ENCODE peak calls at places on chromosomes 16 and 17, in nine cellular contexts. H is D721Med, A is RWPE1, S is chondrocyte, V is GM12865, R is B cell, K is epithelial cell of esophagus, B is cardiac fibroblast, P is GM12864. C is an unnamed sample.

GRCh38 chr17:72119963-72120877 is 600 bp upstream of the SOX9 start:
- DNase-seq in R (no peak), B (peak), A (peak), P (no peak), K (peak), V (no peak), H (no peak), S (no peak), C (no peak)

GRCh38 chr16:57141822-57142631 is 43.8 kb downstream of the PSME3IP1 start:
- DNase-seq in K (peak), V (peak), H (no peak), P (peak), B (no peak), A (peak), R (peak), S (no peak), C (no peak)

GRCh38 chr17:61335845-61336655 is 63.6 kb upstream of the TBX2 start:
- DNase-seq in H (no peak), P (no peak), V (no peak), A (no peak), R (no peak), K (no peak), S (no peak), B (no peak), C (no peak)

GRCh38 chr16:79767597-79768280 is 167.2 kb upstream of the MAF start:
- DNase-seq in S (no peak), K (peak), R (no peak), H (no peak), P (no peak), A (no peak), B (peak), V (peak), C (no peak)

GRCh38 chr17:29048440-29049360 is 5.8 kb downstream of the PIPOX start:
- DNase-seq in H (no peak), P (no peak), A (no peak), K (no peak), V (no peak), B (no peak), R (no peak), S (peak), C (no peak)

GRCh38 chr16:51592013-51592501 is 441.0 kb upstream of the SALL1 start:
- DNase-seq in K (peak), H (no peak), B (no peak), A (no peak), P (no peak), S (no peak), R (no peak), V (no peak), C (no peak)

GRCh38 chr17:34307110-34307509 is 12.1 kb upstream of the CCL8 start:
- DNase-seq in K (no peak), P (no peak), B (peak), A (no peak), S (no peak), R (no peak), V (peak), H (no peak), C (peak)

GRCh38 chr17:48636177-48637018 is 10.2 kb upstream of the HOXB9 start:
- DNase-seq in A (no peak), H (no peak), V (peak), B (peak), K (peak), R (peak), S (no peak), P (no peak), C (no peak)

GRCh38 chr17:27644586-27644985 is 13.6 kb downstream of the LGALS9 start:
- DNase-seq in A (no peak), P (no peak), V (no peak), R (no peak), K (peak), B (peak), H (no peak), S (no peak), C (no peak)

GRCh38 chr17:75416006-75416405 is 10.5 kb upstream of the GRB2 start:
- DNase-seq in B (no peak), P (no peak), A (no peak), S (peak), R (no peak), H (no peak), V (no peak), K (no peak), C (no peak)

GRCh38 chr16:81210807-81211206 is 27.7 kb upstream of the BCO1 start:
- DNase-seq in B (no peak), V (no peak), P (no peak), K (no peak), S (no peak), R (no peak), A (no peak), H (no peak), C (no peak)

GRCh38 chr17:42177684-42178083 is 3.3 kb downstream of the KCNH4 start:
- DNase-seq in A (peak), V (no peak), K (peak), R (no peak), B (no peak), S (no peak), H (no peak), P (no peak), C (no peak)

GRCh38 chr16:88747588-88748301 is 37.3 kb downstream of the PIEZO1 start:
- DNase-seq in H (no peak), V (peak), A (peak), R (peak), K (peak), P (no peak), S (no peak), B (no peak), C (no peak)
- TF ChIP-seq CTCF in H (peak), V (peak), A (peak), R (peak), K (peak), P (peak), S (peak), B (peak), C (peak)

GRCh38 chr16:1088295-1089170 is 7.5 kb downstream of the C1QTNF8 start:
- DNase-seq in V (no peak), S (no peak), B (no peak), A (no peak), H (no peak), K (no peak), R (no peak), P (no peak), C (no peak)

GRCh38 chr16:1091992-1092552 is 4.0 kb downstream of the C1QTNF8 start:
- DNase-seq in K (no peak), A (no peak), R (no peak), V (no peak), P (no peak), H (no peak), S (no peak), B (no peak), C (no peak)

GRCh38 chr16:1089439-1089821 is 6.6 kb downstream of the C1QTNF8 start:
- DNase-seq in B (no peak), K (no peak), S (no peak), A (no peak), R (no peak), V (no peak), P (no peak), H (no peak), C (no peak)

GRCh38 chr16:1090620-1091587 is 5.1 kb downstream of the C1QTNF8 start:
- DNase-seq in P (no peak), S (no peak), R (no peak), H (no peak), A (no peak), K (no peak), V (no peak), B (no peak), C (no peak)

GRCh38 chr16:1089822-1090619 is 6.0 kb downstream of the C1QTNF8 start:
- DNase-seq in H (no peak), S (no peak), K (no peak), A (peak), P (no peak), B (no peak), R (no peak), V (no peak), C (no peak)
- TF ChIP-seq CTCF in H (no peak), S (no peak), K (no peak), A (peak), P (no peak), B (no peak), R (no peak), V (no peak), C (no peak)

GRCh38 chr17:77898521-77899434 is 59.7 kb upstream of the TNRC6C start:
- DNase-seq in S (no peak), B (no peak), R (no peak), P (no peak), K (no peak), V (no peak), H (no peak), A (no peak), C (no peak)
- TF ChIP-seq CTCF in S (no peak), B (no peak), R (no peak), P (no peak), K (no peak), V (no peak), H (no peak), A (no peak), C (no peak)

DNA sequence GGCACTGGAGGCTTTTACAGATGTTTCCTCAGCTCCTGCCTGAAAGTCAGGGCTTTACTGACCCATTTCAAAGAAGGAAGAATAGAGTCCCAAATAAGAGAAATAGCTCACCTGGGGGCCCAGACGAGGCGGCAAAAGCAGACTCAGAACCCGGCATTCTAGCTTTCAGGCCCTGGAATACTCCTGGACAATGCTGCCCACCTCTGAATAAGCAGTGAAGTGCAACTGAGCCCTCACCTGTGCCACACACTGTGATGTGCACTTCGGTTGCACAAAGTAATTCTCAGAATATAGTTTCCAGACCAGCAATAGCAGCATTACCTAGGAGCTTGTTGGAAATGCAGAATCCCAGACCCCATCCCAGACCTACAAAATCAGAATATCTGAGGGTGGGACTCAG is 54.6 kb downstream of the ZNF423 start:
- DNase-seq in B (no peak), H (no peak), A (no peak), K (no peak), S (no peak), P (no peak), V (no peak), R (no peak), C (no peak)
- TF ChIP-seq CTCF in B (no peak), H (no peak), A (no peak), K (no peak), S (peak), P (no peak), V (no peak), R (no peak), C (no peak)